ENCODE peak calls at places on chromosome 18, in ten cellular contexts. X, W, U, L, T, N, I, R, B and G are unnamed samples.

GRCh38 chr18:37378616-37379015 is 187.0 kb downstream of the CELF4 start:
- DNase-seq in X (no peak), W (no peak), U (no peak), L (no peak), T (no peak), N (no peak), I (no peak), R (no peak), B (no peak), G (no peak)

GRCh38 chr18:6741290-6741689 is 11.8 kb downstream of the ARHGAP28 start:
- DNase-seq in X (peak; percentile 51), W (peak; percentile 98), U (peak; percentile 10), L (no peak), T (peak; percentile 86), N (no peak), I (no peak), R (no peak), B (no peak), G (no peak)

GRCh38 chr18:21660078-21660477 is 44.5 kb downstream of the ABHD3 start:
- DNase-seq in X (no peak), W (no peak), U (no peak), L (no peak), T (no peak), N (no peak), I (no peak), R (no peak), B (no peak), G (no peak)

GRCh38 chr18:31386683-31387082 is 10.1 kb downstream of the DSG4 start:
- DNase-seq in X (no peak), W (no peak), U (no peak), L (no peak), T (no peak), N (no peak), I (no peak), R (no peak), B (no peak), G (no peak)

GRCh38 chr18:23229472-23229871 is 94.2 kb downstream of the CABLES1 start:
- DNase-seq in X (no peak), W (peak; percentile 45), U (no peak), L (no peak), T (no peak), N (no peak), I (no peak), R (no peak), B (no peak), G (no peak)

GRCh38 chr18:78999939-79000338 is 20.3 kb downstream of the SALL3 start:
- DNase-seq in X (peak; percentile 62), W (no peak), U (no peak), L (no peak), T (no peak), N (no peak), I (no peak), R (no peak), B (no peak), G (no peak)

GRCh38 chr18:59787998-59788875 is 91.0 kb upstream of the CCBE1 start:
- DNase-seq in X (no peak), W (peak; percentile 80), U (peak; percentile 6), L (no peak), T (peak; percentile 85), N (no peak), I (no peak), R (no peak), B (no peak), G (no peak)

GRCh38 chr18:37987901-37988300 is 422.3 kb upstream of the CELF4 start:
- DNase-seq in X (no peak), W (no peak), U (no peak), L (no peak), T (no peak), N (no peak), I (no peak), R (no peak), B (no peak), G (no peak)

GRCh38 chr18:57539702-57540101 is 46.8 kb downstream of the FECH start:
- DNase-seq in X (no peak), W (no peak), U (no peak), L (no peak), T (no peak), N (no peak), I (no peak), R (no peak), B (no peak), G (no peak)

GRCh38 chr18:48743046-48743445 is 204.2 kb downstream of the CTIF start:
- DNase-seq in X (no peak), W (peak; percentile 74), U (no peak), L (no peak), T (no peak), N (no peak), I (no peak), R (peak; percentile 24), B (no peak), G (no peak)

GRCh38 chr18:8858888-8859511 is 153.6 kb downstream of the MTCL1 start:
- DNase-seq in X (no peak), W (peak; percentile 97), U (no peak), L (no peak), T (peak; percentile 87), N (no peak), I (no peak), R (no peak), B (no peak), G (no peak)

GRCh38 chr18:22439447-22439846 is 21.7 kb upstream of the CTAGE1 start:
- DNase-seq in X (no peak), W (peak; percentile 56), U (no peak), L (no peak), T (peak; percentile 47), N (no peak), I (no peak), R (no peak), B (no peak), G (no peak)

GRCh38 chr18:2028986-2029385 is 542.3 kb downstream of the METTL4 start:
- DNase-seq in X (no peak), W (no peak), U (no peak), L (no peak), T (no peak), N (no peak), I (no peak), R (no peak), B (no peak), G (no peak)

GRCh38 chr18:9575558-9575957 is 38.8 kb downstream of the PPP4R1 start:
- DNase-seq in X (peak; percentile 79), W (peak; percentile 99), U (peak; percentile 59), L (peak; percentile 67), T (peak; percentile 81), N (no peak), I (peak; percentile 82), R (peak; percentile 22), B (no peak), G (peak; percentile 1)

GRCh38 chr18:21115519-21116411 is 4.2 kb upstream of the ROCK1 start:
- DNase-seq in X (no peak), W (peak; percentile 13), U (no peak), L (no peak), T (peak; percentile 7), N (no peak), I (no peak), R (no peak), B (no peak), G (no peak)

GRCh38 chr18:3605562-3606443 is 155.8 kb downstream of the TGIF1 start:
- DNase-seq in X (no peak), W (peak; percentile 66), U (no peak), L (no peak), T (peak; percentile 61), N (peak; percentile 49), I (no peak), R (no peak), B (no peak), G (peak; percentile 67)

GRCh38 chr18:48707636-48708296 is 168.9 kb downstream of the CTIF start:
- DNase-seq in X (no peak), W (peak; percentile 54), U (no peak), L (no peak), T (no peak), N (no peak), I (no peak), R (no peak), B (no peak), G (no peak)

GRCh38 chr18:66874812-66875474 is 271.1 kb upstream of the CDH19 start:
- DNase-seq in X (no peak), W (no peak), U (no peak), L (no peak), T (no peak), N (no peak), I (no peak), R (no peak), B (no peak), G (no peak)

GRCh38 chr18:12747530-12748315 is 44.9 kb downstream of the PSMG2 start:
- DNase-seq in X (no peak), W (peak; percentile 11), U (no peak), L (no peak), T (no peak), N (no peak), I (no peak), R (no peak), B (no peak), G (no peak)

GRCh38 chr18:31721596-31721995 is 37.2 kb upstream of the B4GALT6 start:
- DNase-seq in X (no peak), W (peak; percentile 61), U (no peak), L (no peak), T (no peak), N (no peak), I (no peak), R (no peak), B (no peak), G (no peak)

GRCh38 chr18:39647627-39648502 is 2082.3 kb upstream of the CELF4 start:
- DNase-seq in X (no peak), W (peak; percentile 92), U (peak; percentile 34), L (no peak), T (peak; percentile 90), N (no peak), I (no peak), R (no peak), B (no peak), G (no peak)

GRCh38 chr18:8947576-8947975 is 154.9 kb upstream of the NDUFV2 start:
- DNase-seq in X (no peak), W (peak; percentile 28), U (no peak), L (no peak), T (no peak), N (no peak), I (no peak), R (no peak), B (no peak), G (no peak)

GRCh38 chr18:47990981-47991380 is 60.5 kb upstream of the SMAD2 start:
- DNase-seq in X (no peak), W (no peak), U (no peak), L (no peak), T (no peak), N (no peak), I (no peak), R (no peak), B (no peak), G (no peak)

GRCh38 chr18:33833847-33834246 is 255.8 kb downstream of the ASXL3 start:
- DNase-seq in X (no peak), W (no peak), U (no peak), L (no peak), T (no peak), N (no peak), I (no peak), R (no peak), B (no peak), G (no peak)

GRCh38 chr18:10745232-10745631 is 219.4 kb downstream of the NAPG start:
- DNase-seq in X (no peak), W (no peak), U (no peak), L (no peak), T (no peak), N (no peak), I (no peak), R (no peak), B (no peak), G (no peak)

GRCh38 chr18:36454258-36454657 is 156.7 kb downstream of the FHOD3 start:
- DNase-seq in X (no peak), W (no peak), U (no peak), L (no peak), T (no peak), N (no peak), I (no peak), R (no peak), B (no peak), G (no peak)

GRCh38 chr18:9516437-9517064 is 41.2 kb downstream of the RALBP1 start:
- DNase-seq in X (no peak), W (peak; percentile 60), U (peak; percentile 22), L (no peak), T (peak; percentile 47), N (no peak), I (no peak), R (no peak), B (no peak), G (peak; percentile 35)

GRCh38 chr18:7626922-7627440 is 59.9 kb downstream of the PTPRM start:
- DNase-seq in X (no peak), W (peak; percentile 56), U (no peak), L (peak; percentile 14), T (peak; percentile 90), N (no peak), I (no peak), R (no peak), B (no peak), G (no peak)